ENCODE peak calls at places on chromosomes 6 and 20, in seven cellular contexts. One of them, this sample, is unnamed.

GRCh38 chr6:11366183-11366933 is 133.9 kb upstream of the NEDD9 start:
- DNase-seq in right lobe of liver: no peak
- DNase-seq in fibroblast of lung: no peak
- DNase-seq in fibroblast of pulmonary artery: no peak
- DNase-seq in PC-3: no peak
- DNase-seq in cardiac muscle cell: no peak
- DNase-seq in prostate gland: no peak
- DNase-seq in this sample: no peak

GRCh38 chr6:137861550-137862337 is 5.3 kb upstream of the TNFAIP3 start:
- DNase-seq in prostate gland: no peak
- DNase-seq in fibroblast of lung: no peak
- DNase-seq in right lobe of liver: no peak
- DNase-seq in PC-3: no peak
- DNase-seq in fibroblast of pulmonary artery: no peak
- DNase-seq in cardiac muscle cell: no peak
- DNase-seq in this sample: peak

GRCh38 chr6:18742406-18742805 is 355.3 kb downstream of the RNF144B start:
- DNase-seq in prostate gland: no peak
- DNase-seq in cardiac muscle cell: peak
- DNase-seq in fibroblast of lung: peak
- DNase-seq in fibroblast of pulmonary artery: peak
- DNase-seq in right lobe of liver: no peak
- DNase-seq in PC-3: peak
- DNase-seq in this sample: peak

GRCh38 chr6:33696538-33697518 is 14.7 kb downstream of the UQCC2 start:
- DNase-seq in cardiac muscle cell: peak
- DNase-seq in fibroblast of pulmonary artery: peak
- DNase-seq in prostate gland: peak
- DNase-seq in right lobe of liver: no peak
- DNase-seq in fibroblast of lung: peak
- DNase-seq in PC-3: peak
- DNase-seq in this sample: no peak

GRCh38 chr6:160277144-160277543 is 18.5 kb upstream of the SLC22A2 start:
- DNase-seq in prostate gland: no peak
- DNase-seq in fibroblast of pulmonary artery: no peak
- DNase-seq in cardiac muscle cell: no peak
- DNase-seq in fibroblast of lung: no peak
- DNase-seq in right lobe of liver: no peak
- DNase-seq in PC-3: no peak
- DNase-seq in this sample: no peak

GRCh38 chr6:99064769-99065168 is 117.0 kb upstream of the FBXL4 start:
- DNase-seq in fibroblast of pulmonary artery: no peak
- DNase-seq in prostate gland: no peak
- DNase-seq in cardiac muscle cell: no peak
- DNase-seq in right lobe of liver: no peak
- DNase-seq in fibroblast of lung: no peak
- DNase-seq in PC-3: no peak
- DNase-seq in this sample: no peak

GRCh38 chr6:45655630-45656422 is 278.1 kb upstream of the SUPT3H start:
- DNase-seq in fibroblast of lung: peak
- DNase-seq in cardiac muscle cell: peak
- DNase-seq in fibroblast of pulmonary artery: peak
- DNase-seq in right lobe of liver: no peak
- DNase-seq in prostate gland: no peak
- DNase-seq in PC-3: peak
- DNase-seq in this sample: peak

GRCh38 chr6:136225496-136225895 is 24.6 kb downstream of the MTFR2 start:
- DNase-seq in right lobe of liver: no peak
- DNase-seq in prostate gland: no peak
- DNase-seq in cardiac muscle cell: peak
- DNase-seq in PC-3: no peak
- DNase-seq in fibroblast of lung: no peak
- DNase-seq in fibroblast of pulmonary artery: no peak
- DNase-seq in this sample: peak

GRCh38 chr6:6927437-6928361 is 180.1 kb upstream of the RREB1 start:
- DNase-seq in cardiac muscle cell: no peak
- DNase-seq in right lobe of liver: no peak
- DNase-seq in fibroblast of pulmonary artery: no peak
- DNase-seq in PC-3: no peak
- DNase-seq in prostate gland: no peak
- DNase-seq in fibroblast of lung: peak
- DNase-seq in this sample: no peak

GRCh38 chr6:51398064-51398740 is 579.5 kb downstream of the TFAP2B start:
- DNase-seq in fibroblast of lung: no peak
- DNase-seq in PC-3: peak
- DNase-seq in right lobe of liver: no peak
- DNase-seq in fibroblast of pulmonary artery: no peak
- DNase-seq in prostate gland: no peak
- DNase-seq in cardiac muscle cell: no peak
- DNase-seq in this sample: peak

GRCh38 chr20:36523341-36523740 is 18.0 kb upstream of the MYL9 start:
- DNase-seq in fibroblast of pulmonary artery: no peak
- DNase-seq in fibroblast of lung: peak
- DNase-seq in right lobe of liver: no peak
- DNase-seq in PC-3: no peak
- DNase-seq in cardiac muscle cell: no peak
- DNase-seq in prostate gland: no peak
- DNase-seq in this sample: no peak

GRCh38 chr6:20033697-20034407 is 178.4 kb downstream of the MBOAT1 start:
- DNase-seq in right lobe of liver: no peak
- DNase-seq in cardiac muscle cell: no peak
- DNase-seq in PC-3: no peak
- DNase-seq in fibroblast of pulmonary artery: no peak
- DNase-seq in prostate gland: no peak
- DNase-seq in fibroblast of lung: no peak
- DNase-seq in this sample: no peak

GRCh38 chr6:37289931-37290330 is 32.0 kb upstream of the TMEM217 start:
- DNase-seq in prostate gland: no peak
- DNase-seq in right lobe of liver: no peak
- DNase-seq in fibroblast of lung: no peak
- DNase-seq in fibroblast of pulmonary artery: no peak
- DNase-seq in PC-3: no peak
- DNase-seq in cardiac muscle cell: no peak
- DNase-seq in this sample: no peak

GRCh38 chr6:5580736-5581568 is 319.6 kb downstream of the FARS2 start:
- DNase-seq in prostate gland: no peak
- DNase-seq in fibroblast of pulmonary artery: no peak
- DNase-seq in PC-3: no peak
- DNase-seq in fibroblast of lung: no peak
- DNase-seq in cardiac muscle cell: no peak
- DNase-seq in right lobe of liver: no peak
- DNase-seq in this sample: no peak

GRCh38 chr6:22642254-22642653 is 72.9 kb downstream of the HDGFL1 start:
- DNase-seq in cardiac muscle cell: no peak
- DNase-seq in PC-3: no peak
- DNase-seq in fibroblast of pulmonary artery: peak
- DNase-seq in right lobe of liver: no peak
- DNase-seq in fibroblast of lung: peak
- DNase-seq in prostate gland: no peak
- DNase-seq in this sample: no peak

GRCh38 chr20:37226889-37227288 is 34.7 kb downstream of the GHRH start:
- DNase-seq in fibroblast of lung: peak
- DNase-seq in PC-3: no peak
- DNase-seq in cardiac muscle cell: peak
- DNase-seq in fibroblast of pulmonary artery: peak
- DNase-seq in prostate gland: no peak
- DNase-seq in right lobe of liver: no peak
- DNase-seq in this sample: no peak

GRCh38 chr6:56381852-56382251 is 134.5 kb upstream of the COL21A1 start:
- DNase-seq in cardiac muscle cell: no peak
- DNase-seq in PC-3: peak
- DNase-seq in fibroblast of lung: peak
- DNase-seq in right lobe of liver: no peak
- DNase-seq in fibroblast of pulmonary artery: no peak
- DNase-seq in prostate gland: no peak
- DNase-seq in this sample: peak

GRCh38 chr20:61797200-61797599 is 268.5 kb downstream of the TAF4 start:
- DNase-seq in prostate gland: no peak
- DNase-seq in cardiac muscle cell: no peak
- DNase-seq in PC-3: no peak
- DNase-seq in fibroblast of lung: no peak
- DNase-seq in right lobe of liver: no peak
- DNase-seq in fibroblast of pulmonary artery: no peak
- DNase-seq in this sample: no peak

GRCh38 chr6:105015482-105015881 is 58.6 kb downstream of the LIN28B start:
- DNase-seq in fibroblast of pulmonary artery: peak
- DNase-seq in PC-3: peak
- DNase-seq in fibroblast of lung: peak
- DNase-seq in cardiac muscle cell: peak
- DNase-seq in prostate gland: no peak
- DNase-seq in right lobe of liver: no peak
- DNase-seq in this sample: no peak

GRCh38 chr20:35451295-35451694 is 4.1 kb upstream of the CEP250 start:
- DNase-seq in right lobe of liver: no peak
- DNase-seq in PC-3: no peak
- DNase-seq in fibroblast of pulmonary artery: no peak
- DNase-seq in fibroblast of lung: no peak
- DNase-seq in prostate gland: peak
- DNase-seq in cardiac muscle cell: no peak
- DNase-seq in this sample: peak

GRCh38 chr20:32581839-32582658 is 3.1 kb downstream of the NOL4L start:
- DNase-seq in right lobe of liver: no peak
- DNase-seq in fibroblast of lung: no peak
- DNase-seq in fibroblast of pulmonary artery: no peak
- DNase-seq in PC-3: no peak
- DNase-seq in prostate gland: no peak
- DNase-seq in cardiac muscle cell: no peak
- DNase-seq in this sample: no peak

GRCh38 chr6:43248107-43248506 is 4.8 kb downstream of the TTBK1 start:
- DNase-seq in fibroblast of lung: no peak
- DNase-seq in fibroblast of pulmonary artery: no peak
- DNase-seq in right lobe of liver: no peak
- DNase-seq in cardiac muscle cell: no peak
- DNase-seq in PC-3: no peak
- DNase-seq in prostate gland: no peak
- DNase-seq in this sample: no peak

GRCh38 chr6:160428069-160428430 is 79.9 kb downstream of the SLC22A3 start:
- DNase-seq in fibroblast of lung: peak
- DNase-seq in PC-3: no peak
- DNase-seq in cardiac muscle cell: peak
- DNase-seq in right lobe of liver: peak
- DNase-seq in fibroblast of pulmonary artery: peak
- DNase-seq in prostate gland: no peak
- DNase-seq in this sample: no peak

GRCh38 chr6:75280131-75280855 is 4.3 kb downstream of the TMEM30A start:
- DNase-seq in prostate gland: no peak
- DNase-seq in right lobe of liver: no peak
- DNase-seq in PC-3: no peak
- DNase-seq in cardiac muscle cell: no peak
- DNase-seq in fibroblast of lung: peak
- DNase-seq in fibroblast of pulmonary artery: no peak
- DNase-seq in this sample: no peak
- H3K4me3 ChIP-seq in prostate gland: no peak
- H3K4me3 ChIP-seq in right lobe of liver: no peak
- H3K4me3 ChIP-seq in PC-3: peak
- H3K4me3 ChIP-seq in cardiac muscle cell: no peak
- H3K4me3 ChIP-seq in fibroblast of lung: peak
- H3K4me3 ChIP-seq in fibroblast of pulmonary artery: peak
- H3K4me3 ChIP-seq in this sample: peak

DNA sequence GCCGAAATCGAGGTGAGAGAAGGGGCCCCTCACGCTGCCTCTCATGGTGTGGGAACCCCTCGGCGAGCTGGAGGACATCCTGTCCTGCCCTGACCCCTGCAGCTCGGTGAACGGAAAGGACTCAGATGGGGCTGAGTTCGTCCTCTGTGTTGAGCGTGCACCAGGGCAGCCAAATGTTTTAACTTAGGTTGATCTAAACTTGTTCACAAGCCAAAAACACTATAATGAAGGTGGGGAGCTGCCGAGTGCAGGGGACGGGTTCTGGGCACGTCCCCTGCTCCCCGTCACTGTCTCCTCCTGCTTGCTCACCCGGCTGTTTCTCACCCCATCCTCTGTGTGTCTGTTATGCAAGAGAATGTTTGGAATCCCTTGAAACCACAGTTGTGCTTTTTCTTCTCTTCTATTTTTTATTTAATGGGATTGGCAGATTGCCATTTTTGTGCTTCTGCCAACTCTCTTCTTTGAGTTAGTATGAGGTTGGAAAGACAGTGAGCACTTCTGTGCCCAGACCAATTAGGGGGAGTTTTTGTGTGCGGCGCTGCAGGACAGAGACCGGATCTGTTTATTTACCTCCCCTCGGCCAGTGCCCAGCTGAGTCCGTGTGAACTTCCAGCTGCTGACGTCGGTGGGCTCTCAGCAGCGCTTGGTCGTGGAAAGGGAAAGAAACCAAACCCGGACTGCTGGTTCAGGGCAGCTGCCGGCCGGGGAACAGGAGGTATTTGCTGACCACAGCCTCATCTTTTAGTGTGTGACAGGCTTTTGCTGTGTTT is 158.1 kb downstream of the DTNBP1 start:
- DNase-seq in fibroblast of pulmonary artery: peak
- DNase-seq in prostate gland: peak
- DNase-seq in cardiac muscle cell: peak
- DNase-seq in PC-3: peak
- DNase-seq in right lobe of liver: peak
- DNase-seq in fibroblast of lung: peak
- DNase-seq in this sample: peak
- TF ChIP-seq CTCF in fibroblast of pulmonary artery: peak
- TF ChIP-seq CTCF in prostate gland: no peak
- TF ChIP-seq CTCF in cardiac muscle cell: no peak
- TF ChIP-seq CTCF in PC-3: no peak
- TF ChIP-seq CTCF in right lobe of liver: no peak
- TF ChIP-seq CTCF in fibroblast of lung: no peak
- TF ChIP-seq CTCF in this sample: no peak

DNA sequence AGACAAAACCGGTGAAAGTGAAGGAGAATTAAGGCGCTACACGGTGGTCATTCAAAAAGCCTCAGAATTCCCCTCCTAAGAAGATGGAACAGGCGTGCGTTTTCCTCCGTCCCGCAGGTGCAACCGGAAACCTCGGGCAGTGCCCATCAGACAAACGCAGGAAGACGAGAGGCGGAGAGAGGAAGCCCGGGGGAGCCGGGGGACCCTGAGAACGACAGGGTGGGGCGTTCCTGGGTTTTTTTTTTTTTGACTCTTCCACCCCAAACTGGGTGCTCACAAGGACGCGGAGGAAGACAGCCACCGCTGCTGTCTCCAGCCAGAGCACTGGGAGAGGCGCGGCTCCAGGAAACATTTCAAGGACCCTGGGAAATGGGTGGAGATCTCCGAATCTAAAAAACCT is 25.4 kb downstream of the TTLL2 start:
- DNase-seq in PC-3: no peak
- DNase-seq in fibroblast of pulmonary artery: no peak
- DNase-seq in right lobe of liver: no peak
- DNase-seq in fibroblast of lung: no peak
- DNase-seq in cardiac muscle cell: no peak
- DNase-seq in prostate gland: no peak
- DNase-seq in this sample: no peak
- H3K4me3 ChIP-seq in PC-3: no peak
- H3K4me3 ChIP-seq in fibroblast of pulmonary artery: no peak
- H3K4me3 ChIP-seq in right lobe of liver: no peak
- H3K4me3 ChIP-seq in fibroblast of lung: no peak
- H3K4me3 ChIP-seq in cardiac muscle cell: peak
- H3K4me3 ChIP-seq in prostate gland: no peak
- H3K4me3 ChIP-seq in this sample: no peak

GRCh38 chr6:90416322-90416721 is 119.7 kb upstream of the BACH2 start:
- DNase-seq in fibroblast of lung: no peak
- DNase-seq in fibroblast of pulmonary artery: no peak
- DNase-seq in cardiac muscle cell: no peak
- DNase-seq in PC-3: no peak
- DNase-seq in prostate gland: no peak
- DNase-seq in right lobe of liver: no peak
- DNase-seq in this sample: no peak
- TF ChIP-seq CTCF in fibroblast of lung: no peak
- TF ChIP-seq CTCF in fibroblast of pulmonary artery: no peak
- TF ChIP-seq CTCF in cardiac muscle cell: no peak
- TF ChIP-seq CTCF in PC-3: no peak
- TF ChIP-seq CTCF in prostate gland: no peak
- TF ChIP-seq CTCF in right lobe of liver: no peak
- TF ChIP-seq CTCF in this sample: no peak

GRCh38 chr6:62614442-62614841 is 328.4 kb upstream of the KHDRBS2 start:
- DNase-seq in right lobe of liver: no peak
- DNase-seq in prostate gland: no peak
- DNase-seq in fibroblast of pulmonary artery: no peak
- DNase-seq in cardiac muscle cell: no peak
- DNase-seq in fibroblast of lung: no peak
- DNase-seq in PC-3: no peak
- DNase-seq in this sample: no peak
- H3K4me3 ChIP-seq in right lobe of liver: no peak
- H3K4me3 ChIP-seq in prostate gland: no peak
- H3K4me3 ChIP-seq in fibroblast of pulmonary artery: no peak
- H3K4me3 ChIP-seq in cardiac muscle cell: no peak
- H3K4me3 ChIP-seq in fibroblast of lung: no peak
- H3K4me3 ChIP-seq in PC-3: no peak
- H3K4me3 ChIP-seq in this sample: no peak

This sample was measured in epithelial cell of esophagus.